ENCODE peak calls at places on chromosomes 3 and 15, in six cellular contexts. M is stimulated activated naive B cell treated with anti-CD40 and anti-IgM and Interleukin-4, amounts not matched to agents 10 μg/mL and 1 μg/mL and 100 μg/mL, for 72 hours; H is OCI-LY7; D is GM13977; Z is NCI-H1436 treated with DMSO at 0.1 percent for 48 hours; Q is WTC11. F is an unnamed sample.
A peak's percentile ranks its signal among the peaks of the same experiment; 100 is the strongest.

GRCh38 chr3:180610981-180611380 is 9.0 kb downstream of the TTC14 start:
- DNase-seq in Q (no peak), Z (no peak), H (no peak), M (no peak), D (no peak), F (no peak)

GRCh38 chr15:82750831-82751181 is 41.1 kb upstream of the AP3B2 start:
- DNase-seq in Q (no peak), H (peak; percentile 71), D (peak; percentile 31), M (no peak), Z (no peak), F (peak; percentile 44)

GRCh38 chr15:63908986-63909385 is 75.2 kb upstream of the HERC1 start:
- DNase-seq in Z (no peak), M (no peak), H (no peak), D (no peak), Q (no peak), F (no peak)

GRCh38 chr15:33834892-33835730 is 133.2 kb upstream of the CHRM5 start:
- DNase-seq in Q (peak; percentile 55), H (no peak), Z (no peak), D (no peak), M (no peak), F (no peak)

GRCh38 chr3:126146525-126147146 is 33.8 kb downstream of the ALDH1L1 start:
- DNase-seq in D (no peak), M (no peak), H (no peak), Z (no peak), Q (peak; percentile 3), F (no peak)

GRCh38 chr3:97863025-97863424 is 41.2 kb downstream of the CRYBG3 start:
- DNase-seq in D (no peak), H (no peak), Z (no peak), M (no peak), Q (no peak), F (no peak)

GRCh38 chr3:74001481-74001880 is 376.7 kb upstream of the PDZRN3 start:
- DNase-seq in D (no peak), M (no peak), Z (no peak), H (no peak), Q (no peak), F (no peak)

GRCh38 chr3:187970106-187970505 is 183.9 kb upstream of the LPP start:
- DNase-seq in Q (no peak), M (no peak), H (peak; percentile 61), Z (no peak), D (no peak), F (no peak)

GRCh38 chr3:8576841-8577553 is 67.6 kb downstream of the SSUH2 start:
- DNase-seq in Z (no peak), Q (no peak), D (no peak), H (no peak), M (no peak), F (no peak)

GRCh38 chr3:136750922-136751258 is 1.3 kb downstream of the STAG1 start:
- DNase-seq in Z (no peak), D (no peak), H (no peak), M (no peak), Q (no peak), F (no peak)

GRCh38 chr3:131393868-131394267 is 12.3 kb downstream of the NUDT16 start:
- DNase-seq in H (no peak), Q (no peak), Z (no peak), M (no peak), D (no peak), F (no peak)

GRCh38 chr3:11613319-11613718 is 30.4 kb downstream of the VGLL4 start:
- DNase-seq in H (no peak), M (no peak), Q (no peak), D (no peak), Z (no peak), F (no peak)

GRCh38 chr15:70035719-70036077 is 62.0 kb downstream of the TLE3 start:
- DNase-seq in Z (no peak), H (peak; percentile 74), Q (no peak), M (peak; percentile 70), D (peak; percentile 83), F (peak; percentile 84)

GRCh38 chr3:108185536-108185935 is 36.7 kb downstream of the IFT57 start:
- DNase-seq in M (no peak), Q (no peak), H (no peak), Z (no peak), D (no peak), F (no peak)

GRCh38 chr15:67202991-67203390 is 51.5 kb downstream of the AAGAB start:
- DNase-seq in Z (no peak), H (no peak), M (no peak), D (no peak), Q (no peak), F (no peak)

GRCh38 chr3:12141350-12141749 is 17.4 kb downstream of the TIMP4 start:
- DNase-seq in Q (no peak), Z (no peak), D (no peak), H (no peak), M (no peak), F (no peak)

GRCh38 chr15:26656080-26656479 is 116.8 kb downstream of the GABRB3 start:
- DNase-seq in H (no peak), Z (no peak), M (no peak), D (no peak), Q (no peak), F (no peak)

GRCh38 chr3:54274607-54275006 is 152.3 kb downstream of the CACNA2D3 start:
- DNase-seq in H (no peak), Q (no peak), Z (no peak), M (no peak), D (no peak), F (no peak)

GRCh38 chr3:53729618-53730017 is 116.6 kb downstream of the CHDH start:
- DNase-seq in Z (no peak), Q (no peak), D (peak; percentile 45), H (peak; percentile 16), M (no peak), F (no peak)

GRCh38 chr3:50926868-50927267 is 252.1 kb downstream of the DOCK3 start:
- DNase-seq in H (no peak), D (no peak), Z (no peak), Q (no peak), M (no peak), F (no peak)

GRCh38 chr3:172280406-172281051 is 167.7 kb downstream of the GHSR start:
- DNase-seq in D (no peak), Q (no peak), M (no peak), H (no peak), Z (no peak), F (no peak)

GRCh38 chr3:29822051-29822450 is 541.2 kb downstream of the RBMS3 start:
- DNase-seq in H (no peak), Z (no peak), M (no peak), Q (no peak), D (no peak), F (no peak)